ENCODE peak calls at places on chromosomes 7 and 10, in ten cellular contexts. G is ovary, X is IMR-90, U is cardiac fibroblast, W is transverse colon, K is psoas muscle, F is ascending aorta, E is left ventricle myocardium inferior, N is H9, J is Calu3. R is an unnamed sample.

GRCh38 chr7:5282464-5283316 is at the start of gene SLC29A4:
- DNase-seq in G (peak), W (peak), U (peak), K (peak), E (peak), J (peak), F (no peak), N (no peak), X (no peak), R (no peak)

GRCh38 chr7:1725199-1725701 is 55.2 kb downstream of the ELFN1 start:
- DNase-seq in W (peak), G (no peak), E (peak), N (peak), J (no peak), X (no peak), U (peak), F (no peak), K (peak), R (no peak)

GRCh38 chr7:73515184-73515583 is 6.9 kb downstream of the BAZ1B start:
- DNase-seq in J (no peak), W (no peak), E (no peak), K (no peak), N (no peak), G (no peak), X (no peak), U (no peak), F (no peak), R (no peak)

GRCh38 chr10:9824546-9825164 is 1193.0 kb upstream of the CELF2 start:
- DNase-seq in K (no peak), X (no peak), J (peak), F (no peak), G (no peak), W (no peak), N (no peak), E (no peak), U (no peak), R (no peak)

GRCh38 chr10:132368881-132369635 is 27.9 kb upstream of the PWWP2B start:
- DNase-seq in X (peak), N (no peak), J (no peak), F (no peak), G (no peak), E (no peak), U (no peak), W (no peak), K (no peak), R (no peak)

GRCh38 chr7:33900501-33900900 is 4.8 kb upstream of the BMPER start:
- DNase-seq in G (no peak), J (no peak), N (no peak), E (no peak), K (no peak), W (no peak), F (no peak), X (peak), U (no peak), R (no peak)

GRCh38 chr7:4010206-4010605 is 671.9 kb upstream of the FOXK1 start:
- DNase-seq in G (no peak), K (no peak), W (no peak), U (no peak), E (no peak), J (no peak), X (no peak), N (no peak), F (no peak), R (no peak)

GRCh38 chr10:67609996-67610793 is 85.8 kb downstream of the CTNNA3 start:
- DNase-seq in J (no peak), N (no peak), F (no peak), E (no peak), G (no peak), U (peak), K (no peak), W (no peak), X (peak), R (peak)

GRCh38 chr7:54705436-54705835 is 53.6 kb downstream of the SEC61G start:
- DNase-seq in U (peak), K (no peak), G (no peak), X (peak), E (no peak), F (no peak), N (no peak), W (no peak), J (peak), R (peak)

GRCh38 chr10:15369642-15370211 is 1.4 kb downstream of the FAM171A1 start:
- DNase-seq in E (peak), F (no peak), U (peak), X (no peak), K (peak), G (peak), J (no peak), W (no peak), N (peak), R (no peak)

GRCh38 chr10:45557275-45557905 is 115.2 kb downstream of the ZFAND4 start:
- DNase-seq in X (no peak), F (no peak), G (no peak), N (peak), U (peak), E (no peak), J (no peak), K (no peak), W (no peak), R (no peak)

GRCh38 chr7:115008465-115009114 is 86.7 kb downstream of the MDFIC start:
- DNase-seq in F (no peak), N (no peak), X (peak), W (peak), G (peak), K (peak), J (no peak), E (peak), U (peak), R (peak)

GRCh38 chr7:44867073-44867990 is 18.0 kb downstream of the PURB start:
- DNase-seq in E (no peak), N (no peak), G (no peak), J (no peak), F (no peak), U (peak), X (peak), K (peak), W (no peak), R (peak)

GRCh38 chr10:13100349-13101294 is 659 bp downstream of the OPTN start:
- DNase-seq in E (peak), K (no peak), U (peak), G (peak), N (peak), W (peak), F (no peak), J (peak), X (peak), R (no peak)

GRCh38 chr7:114415054-114415997 is 711 bp downstream of the FOXP2 start:
- DNase-seq in X (no peak), U (no peak), N (no peak), E (no peak), F (no peak), W (no peak), K (no peak), J (no peak), G (no peak), R (no peak)

GRCh38 chr10:71045188-71045841 is 156.9 kb upstream of the PCBD1 start:
- DNase-seq in N (no peak), E (no peak), F (no peak), G (no peak), U (no peak), J (no peak), K (no peak), W (no peak), X (no peak), R (no peak)

GRCh38 chr7:44286182-44286617 is 39.2 kb downstream of the CAMK2B start:
- DNase-seq in G (peak), K (peak), E (peak), J (no peak), F (peak), W (peak), X (no peak), U (no peak), N (peak), R (no peak)

GRCh38 chr7:70582921-70583895 is 548.7 kb upstream of the GALNT17 start:
- DNase-seq in E (no peak), U (no peak), W (no peak), X (no peak), G (no peak), J (no peak), F (no peak), K (no peak), N (peak), R (no peak)

GRCh38 chr7:101986335-101986734 is 168.9 kb downstream of the CUX1 start:
- DNase-seq in J (no peak), F (no peak), E (no peak), K (no peak), X (peak), U (peak), W (no peak), G (no peak), N (no peak), R (no peak)

GRCh38 chr10:70561558-70561957 is 41.0 kb downstream of the PRF1 start:
- DNase-seq in F (no peak), E (no peak), G (no peak), X (no peak), N (no peak), J (no peak), K (no peak), U (no peak), W (no peak), R (no peak)

GRCh38 chr7:158355456-158356065 is 232.1 kb downstream of the PTPRN2 start:
- DNase-seq in U (no peak), G (no peak), N (peak), F (no peak), W (no peak), E (no peak), K (no peak), J (no peak), X (no peak), R (no peak)

GRCh38 chr10:30466466-30466865 is 32.5 kb downstream of the MAP3K8 start:
- DNase-seq in W (no peak), N (no peak), U (no peak), X (no peak), G (no peak), F (no peak), J (no peak), K (no peak), E (no peak), R (no peak)

GRCh38 chr10:63200416-63200815 is 67.3 kb downstream of the NRBF2 start:
- DNase-seq in W (no peak), X (no peak), J (no peak), U (no peak), F (no peak), K (no peak), E (no peak), N (no peak), G (no peak), R (peak)

GRCh38 chr7:128104109-128104742 is 73.0 kb upstream of the LRRC4 start:
- DNase-seq in K (peak), G (peak), N (no peak), X (no peak), W (no peak), E (peak), J (no peak), U (peak), F (no peak), R (no peak)

GRCh38 chr7:4269086-4269485 is 413.0 kb upstream of the FOXK1 start:
- DNase-seq in G (no peak), W (no peak), N (no peak), J (no peak), E (no peak), F (no peak), X (no peak), U (no peak), K (no peak), R (no peak)

GRCh38 chr7:25546306-25546705 is 318.0 kb upstream of the NPVF start:
- DNase-seq in N (no peak), E (no peak), F (no peak), J (no peak), U (no peak), X (no peak), K (no peak), W (no peak), G (no peak), R (no peak)

GRCh38 chr7:137073571-137074325 is 205.3 kb downstream of the CHRM2 start:
- DNase-seq in E (no peak), G (no peak), K (no peak), U (peak), J (no peak), F (no peak), X (peak), N (no peak), W (no peak), R (no peak)

GRCh38 chr10:31659665-31660064 is 269.0 kb downstream of the ARHGAP12 start:
- DNase-seq in N (no peak), U (no peak), G (no peak), E (no peak), J (no peak), K (no peak), F (no peak), W (no peak), X (no peak), R (no peak)

GRCh38 chr10:31656820-31657470 is 271.7 kb downstream of the ARHGAP12 start:
- DNase-seq in U (no peak), N (no peak), K (no peak), X (no peak), J (no peak), F (no peak), E (no peak), G (no peak), W (no peak), R (no peak)

GRCh38 chr10:31664803-31665202 is 263.8 kb downstream of the ARHGAP12 start:
- DNase-seq in U (no peak), F (no peak), W (peak), N (no peak), J (no peak), X (no peak), K (no peak), G (no peak), E (peak), R (no peak)

GRCh38 chr10:31657471-31657844 is 271.2 kb downstream of the ARHGAP12 start:
- DNase-seq in U (peak), K (no peak), G (no peak), J (no peak), E (no peak), W (no peak), N (no peak), X (no peak), F (no peak), R (no peak)

DNA sequence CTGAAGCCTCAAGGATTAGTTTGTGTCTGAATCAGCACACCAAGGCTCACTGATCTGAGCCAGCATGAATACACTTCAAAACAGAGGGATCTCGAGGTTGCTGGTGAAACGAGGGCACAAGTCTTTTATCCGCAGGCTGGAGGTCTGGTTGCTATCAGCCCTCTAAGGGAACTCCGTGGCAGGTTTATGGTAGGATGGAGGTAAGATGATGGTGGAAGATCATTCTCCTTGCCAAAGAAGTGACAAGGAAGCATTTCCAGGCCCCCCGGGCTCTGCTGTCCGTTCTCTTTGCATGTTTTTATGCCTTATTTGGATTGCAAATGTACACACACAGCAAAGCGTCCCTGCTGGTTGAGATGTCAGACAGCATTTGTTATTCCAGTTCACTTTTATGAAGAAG is 268.3 kb downstream of the ARHGAP12 start:
- DNase-seq in E (no peak), G (no peak), X (no peak), J (no peak), W (peak), K (no peak), N (no peak), F (no peak), U (no peak), R (no peak)
- TF ChIP-seq CTCF in E (no peak), G (no peak), X (no peak), J (no peak), W (no peak), K (no peak), N (no peak), F (no peak), U (no peak), R (no peak)

DNA sequence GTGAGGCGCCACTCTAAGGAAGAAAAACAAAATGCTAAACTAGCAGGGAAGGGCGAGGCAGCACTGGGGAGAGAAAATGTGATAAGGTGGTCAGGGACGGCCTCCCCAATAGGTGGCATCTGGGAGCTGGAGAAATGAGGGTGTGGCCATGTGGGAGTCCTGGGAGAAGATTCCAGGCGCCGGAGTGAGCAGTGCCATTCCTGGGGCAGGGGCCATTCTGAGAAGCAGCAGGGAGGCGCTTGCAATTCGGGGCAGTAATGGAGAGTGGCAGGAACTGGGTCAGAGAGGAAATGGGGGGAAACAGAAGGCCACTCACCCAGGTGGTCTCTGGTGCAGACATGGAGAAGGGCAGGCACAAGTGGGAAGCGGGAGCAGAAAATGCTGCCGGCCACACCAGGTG is 61.8 kb upstream of the LRRC18 start:
- DNase-seq in F (no peak), K (no peak), W (no peak), U (peak), J (no peak), X (no peak), E (no peak), N (peak), G (no peak), R (no peak)
- TF ChIP-seq CTCF in F (peak), K (no peak), W (no peak), U (no peak), J (no peak), X (no peak), E (peak), N (peak), G (no peak), R (peak)

DNA sequence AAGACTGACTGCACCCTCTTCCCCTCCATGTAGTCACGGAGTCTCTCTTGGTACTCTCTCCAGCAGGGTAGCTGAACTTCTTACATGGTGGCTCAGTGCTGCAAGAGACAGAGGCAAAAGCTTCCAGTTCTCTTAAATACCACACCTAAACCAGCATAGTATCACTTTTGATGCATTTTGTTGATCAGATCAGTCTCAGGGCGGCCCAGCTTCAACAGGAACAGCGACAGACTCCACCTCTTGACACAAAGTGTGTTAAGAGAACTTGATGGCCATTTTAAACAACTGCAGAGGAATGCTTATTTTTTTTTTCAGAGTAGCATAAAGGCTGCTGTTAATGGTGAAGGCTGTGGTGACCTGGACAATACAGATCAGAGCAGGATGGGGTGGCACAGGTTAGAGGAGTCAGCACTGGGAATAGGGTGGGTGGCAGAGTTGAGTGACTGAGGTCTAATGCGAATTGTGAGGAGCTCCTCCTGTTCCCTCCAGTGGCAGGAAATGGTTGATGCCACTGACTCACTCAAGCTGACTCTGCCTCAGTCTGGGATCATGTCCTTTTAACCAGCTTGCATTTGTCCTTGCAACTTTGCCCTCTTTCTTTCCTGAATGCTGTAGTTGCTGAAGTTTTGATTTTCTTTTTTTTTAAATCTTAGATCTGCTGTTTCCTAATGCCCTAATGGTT is 17.3 kb downstream of the MGAM start:
- DNase-seq in K (no peak), X (no peak), J (no peak), E (no peak), F (no peak), N (peak), U (no peak), G (no peak), W (no peak), R (no peak)
- TF ChIP-seq CTCF in K (no peak), X (no peak), J (no peak), E (no peak), F (no peak), N (peak), U (peak), G (no peak), W (no peak), R (no peak)

DNA sequence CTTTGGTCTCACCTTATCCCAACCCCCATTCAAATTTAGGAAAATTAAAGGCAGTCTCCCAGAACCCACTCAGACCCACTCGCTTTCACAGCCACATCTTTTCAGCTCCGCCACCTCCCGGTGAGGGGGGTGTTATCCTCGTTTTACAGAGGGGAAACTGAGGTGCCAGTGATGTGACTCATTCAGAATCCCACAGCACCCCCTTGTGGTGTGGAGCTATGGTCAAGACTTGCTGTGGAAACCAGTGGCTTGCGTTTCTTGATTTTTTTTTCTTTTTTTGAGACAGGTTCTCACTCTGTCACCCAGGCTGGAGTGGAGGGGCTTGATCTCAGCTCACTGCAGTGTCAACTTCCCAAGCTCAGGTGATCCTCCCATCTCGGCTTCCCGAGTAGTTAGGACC is 27.6 kb downstream of the SLC35G1 start:
- DNase-seq in G (no peak), N (peak), E (no peak), F (no peak), K (no peak), X (no peak), U (no peak), J (peak), W (peak), R (no peak)
- TF ChIP-seq CTCF in G (no peak), N (peak), E (peak), F (peak), K (no peak), X (peak), U (peak), J (no peak), W (peak), R (no peak)

DNA sequence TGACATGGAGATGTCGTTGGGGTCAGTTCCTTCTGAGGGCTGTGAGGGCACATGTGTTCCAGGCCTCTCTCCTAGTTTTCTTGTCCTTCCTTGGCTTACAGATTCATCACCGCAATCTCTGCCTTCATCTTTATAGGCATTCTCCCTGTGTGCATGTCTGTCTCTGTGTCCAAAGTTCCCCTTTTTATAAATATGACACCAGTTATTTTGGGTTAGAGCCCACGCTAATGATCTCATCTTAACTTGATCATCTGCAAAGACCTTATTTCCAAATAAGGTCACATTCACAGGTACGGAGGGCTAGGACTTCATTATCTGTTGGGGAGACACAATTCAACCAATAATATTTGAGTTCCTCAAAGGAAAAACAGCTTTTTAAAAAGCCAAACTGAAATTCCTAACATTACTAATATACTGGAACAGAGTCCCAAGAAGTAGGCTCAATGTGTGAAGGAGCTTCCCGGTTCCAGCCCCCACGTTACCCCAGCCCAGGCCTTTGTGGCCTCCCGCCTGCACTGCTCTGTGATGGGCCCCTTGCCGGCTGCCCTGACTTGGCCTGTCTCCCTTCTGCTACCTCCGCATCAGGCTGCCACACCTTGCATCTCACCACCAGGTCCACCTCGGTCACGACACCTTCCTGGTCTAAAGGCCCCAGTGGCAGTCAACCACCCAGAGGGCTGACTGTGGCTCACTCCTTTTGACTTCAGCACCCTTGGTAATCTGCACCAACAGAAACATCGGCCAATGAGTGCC is 142.6 kb downstream of the KCNMA1 start:
- DNase-seq in G (no peak), U (no peak), W (no peak), N (no peak), X (no peak), K (no peak), F (no peak), E (no peak), J (no peak), R (no peak)
- TF ChIP-seq CTCF in G (no peak), U (no peak), W (no peak), N (no peak), X (no peak), K (no peak), F (no peak), E (no peak), J (no peak), R (no peak)

GRCh38 chr7:82445226-82445625 is 1.6 kb upstream of the CACNA2D1 start:
- DNase-seq in F (no peak), N (no peak), X (no peak), J (no peak), E (no peak), W (no peak), U (no peak), K (no peak), G (no peak), R (no peak)

GRCh38 chr7:82443044-82443800 is at the start of gene CACNA2D1:
- DNase-seq in N (peak), G (peak), X (no peak), F (no peak), J (peak), W (peak), K (peak), E (peak), U (peak), R (no peak)

GRCh38 chr7:82442492-82443043 is 1.0 kb downstream of the CACNA2D1 start:
- DNase-seq in U (peak), E (peak), G (peak), F (no peak), X (peak), J (no peak), W (no peak), K (peak), N (no peak), R (no peak)

GRCh38 chr7:82444220-82445049 is 858 bp upstream of the CACNA2D1 start:
- DNase-seq in F (no peak), X (no peak), U (no peak), E (no peak), K (no peak), N (peak), J (peak), G (no peak), W (no peak), R (no peak)

GRCh38 chr7:82443801-82444219 is 233 bp upstream of the CACNA2D1 start:
- DNase-seq in X (peak), N (peak), W (peak), E (peak), J (peak), U (peak), G (peak), K (peak), F (peak), R (peak)
- TF ChIP-seq CTCF in X (peak), N (no peak), W (no peak), E (peak), J (no peak), U (no peak), G (no peak), K (no peak), F (peak), R (no peak)

R was measured in astrocyte of the cerebellum.